ENCODE peak calls at places on chromosomes 11 and 22, in seven cellular contexts. T is psoas muscle, L is Calu3, D is AG04450, G is HFFc6, U is bronchial epithelial cell, O is RWPE2. E is an unnamed sample.

GRCh38 chr11:107385361-107385982 is 72.2 kb downstream of the CWF19L2 start:
- DNase-seq in T (no peak), L (peak; percentile 67), D (no peak), G (peak; percentile 2), U (peak; percentile 92), O (peak; percentile 81), E (no peak)

GRCh38 chr11:13337986-13338436 is 60.4 kb downstream of the BMAL1 start:
- DNase-seq in T (no peak), L (no peak), D (peak; percentile 32), G (peak; percentile 36), U (no peak), O (no peak), E (no peak)

GRCh38 chr11:115627071-115627470 is 122.9 kb upstream of the CADM1 start:
- DNase-seq in T (no peak), L (no peak), D (no peak), G (no peak), U (no peak), O (no peak), E (no peak)

GRCh38 chr11:120807414-120808150 is 216.3 kb upstream of the TBCEL start:
- DNase-seq in T (no peak), L (peak; percentile 7), D (peak; percentile 87), G (peak; percentile 77), U (peak; percentile 78), O (no peak), E (no peak)

GRCh38 chr11:128291835-128292234 is 295.5 kb downstream of the ETS1 start:
- DNase-seq in T (no peak), L (peak; percentile 6), D (no peak), G (no peak), U (no peak), O (no peak), E (no peak)

GRCh38 chr11:117837070-117837776 is 12.7 kb upstream of the FXYD2 start:
- DNase-seq in T (no peak), L (no peak), D (no peak), G (no peak), U (no peak), O (no peak), E (peak; percentile 11)

GRCh38 chr22:46577361-46578249 is 40.2 kb upstream of the CELSR1 start:
- DNase-seq in T (no peak), L (no peak), D (no peak), G (no peak), U (no peak), O (peak; percentile 64), E (no peak)

GRCh38 chr11:6200975-6201374 is 2.0 kb downstream of the OR52W1 start:
- DNase-seq in T (peak; percentile 39), L (no peak), D (no peak), G (no peak), U (no peak), O (no peak), E (peak; percentile 60)

GRCh38 chr11:3723014-3723708 is 52.0 kb upstream of the CHRNA10 start:
- DNase-seq in T (no peak), L (no peak), D (peak; percentile 97), G (peak; percentile 98), U (peak; percentile 87), O (no peak), E (no peak)

GRCh38 chr11:78922886-78923625 is 348.4 kb upstream of the NARS2 start:
- DNase-seq in T (no peak), L (no peak), D (no peak), G (no peak), U (no peak), O (no peak), E (no peak)

GRCh38 chr11:27228232-27228631 is 134.8 kb downstream of the CCDC34 start:
- DNase-seq in T (no peak), L (no peak), D (no peak), G (no peak), U (peak; percentile 96), O (no peak), E (no peak)

GRCh38 chr11:132604446-132604845 is 927.9 kb downstream of the OPCML start:
- DNase-seq in T (no peak), L (no peak), D (peak; percentile 10), G (peak; percentile 62), U (no peak), O (no peak), E (no peak)

GRCh38 chr11:42205518-42205917 is 746.1 kb upstream of the LRRC4C start:
- DNase-seq in T (no peak), L (no peak), D (no peak), G (no peak), U (no peak), O (no peak), E (no peak)

GRCh38 chr22:46576556-46577351 is 39.3 kb upstream of the CELSR1 start:
- DNase-seq in T (peak; percentile 64), L (peak; percentile 70), D (no peak), G (no peak), U (no peak), O (peak; percentile 19), E (peak; percentile 70)

GRCh38 chr11:1628506-1629325 is 859 bp upstream of the KRTAP5-5 start:
- DNase-seq in T (peak; percentile 44), L (peak; percentile 79), D (no peak), G (no peak), U (no peak), O (peak; percentile 38), E (peak; percentile 61)

GRCh38 chr11:118210323-118210722 is 14.5 kb downstream of the JAML start:
- DNase-seq in T (no peak), L (no peak), D (no peak), G (no peak), U (no peak), O (no peak), E (no peak)

GRCh38 chr11:117519590-117519989 is 191.9 kb downstream of the CEP164 start:
- DNase-seq in T (no peak), L (no peak), D (no peak), G (no peak), U (peak; percentile 10), O (no peak), E (no peak)

GRCh38 chr11:117818036-117818858 is 6.3 kb downstream of the FXYD2 start:
- DNase-seq in T (no peak), L (no peak), D (no peak), G (no peak), U (peak; percentile 73), O (no peak), E (no peak)

GRCh38 chr11:64283092-64283491 is 1.4 kb downstream of the BAD start:
- DNase-seq in T (no peak), L (no peak), D (no peak), G (no peak), U (no peak), O (no peak), E (no peak)

GRCh38 chr11:64284962-64285884 is at the start of gene GPR137:
- DNase-seq in T (peak; percentile 87), L (peak; percentile 87), D (no peak), G (peak; percentile 48), U (peak; percentile 48), O (peak; percentile 78), E (peak; percentile 97)

GRCh38 chr11:64281957-64282770 is 2.3 kb downstream of the BAD start:
- DNase-seq in T (no peak), L (no peak), D (no peak), G (no peak), U (no peak), O (no peak), E (no peak)

GRCh38 chr11:64285885-64286800 is 495 bp downstream of the GPR137 start:
- DNase-seq in T (no peak), L (peak; percentile 56), D (no peak), G (no peak), U (no peak), O (no peak), E (no peak)

GRCh38 chr11:64284048-64284961 is at the start of gene BAD:
- DNase-seq in T (peak; percentile 95), L (peak; percentile 92), D (peak; percentile 68), G (peak; percentile 88), U (peak; percentile 76), O (peak; percentile 94), E (peak; percentile 84)
- TF ChIP-seq CTCF in T (no peak), L (no peak), D (no peak), G (no peak), U (no peak), O (no peak), E (no peak)

DNA sequence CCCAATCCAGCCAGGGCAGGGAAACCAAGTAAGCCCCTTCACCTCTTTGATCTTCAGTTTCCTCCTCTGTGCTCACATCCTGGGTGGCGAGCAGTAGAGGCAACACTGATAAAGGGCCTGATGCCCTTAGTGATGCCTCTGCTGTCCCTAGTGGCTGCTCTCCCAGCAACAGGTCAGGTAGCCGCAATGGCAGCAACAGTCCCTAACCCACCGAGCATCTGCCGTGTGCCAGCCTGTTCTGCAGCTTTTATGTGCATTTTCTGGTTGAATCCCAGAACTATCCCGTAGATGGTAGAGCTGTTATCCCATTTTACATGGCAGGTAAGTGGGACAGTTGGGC is 5.2 kb downstream of the SCYL1 start:
- DNase-seq in T (no peak), L (no peak), D (no peak), G (no peak), U (no peak), O (no peak), E (no peak)
- TF ChIP-seq CTCF in T (no peak), L (no peak), D (peak; percentile 36), G (peak; percentile 60), U (peak; percentile 34), O (peak; percentile 19), E (no peak)

GRCh38 chr22:36643033-36643432 is 60.5 kb downstream of the CACNG2 start:
- DNase-seq in T (no peak), L (no peak), D (no peak), G (no peak), U (no peak), O (no peak), E (no peak)

GRCh38 chr22:36641902-36642640 is 61.5 kb downstream of the CACNG2 start:
- DNase-seq in T (no peak), L (no peak), D (no peak), G (peak; percentile 5), U (peak; percentile 90), O (no peak), E (no peak)

GRCh38 chr22:36640106-36640672 is 63.4 kb downstream of the CACNG2 start:
- DNase-seq in T (no peak), L (no peak), D (no peak), G (no peak), U (peak; percentile 9), O (no peak), E (no peak)

GRCh38 chr22:36644333-36644757 is 59.2 kb downstream of the CACNG2 start:
- DNase-seq in T (no peak), L (peak; percentile 68), D (peak; percentile 79), G (peak; percentile 89), U (peak; percentile 91), O (no peak), E (no peak)
- TF ChIP-seq CTCF in T (no peak), L (no peak), D (no peak), G (no peak), U (no peak), O (no peak), E (no peak)

DNA sequence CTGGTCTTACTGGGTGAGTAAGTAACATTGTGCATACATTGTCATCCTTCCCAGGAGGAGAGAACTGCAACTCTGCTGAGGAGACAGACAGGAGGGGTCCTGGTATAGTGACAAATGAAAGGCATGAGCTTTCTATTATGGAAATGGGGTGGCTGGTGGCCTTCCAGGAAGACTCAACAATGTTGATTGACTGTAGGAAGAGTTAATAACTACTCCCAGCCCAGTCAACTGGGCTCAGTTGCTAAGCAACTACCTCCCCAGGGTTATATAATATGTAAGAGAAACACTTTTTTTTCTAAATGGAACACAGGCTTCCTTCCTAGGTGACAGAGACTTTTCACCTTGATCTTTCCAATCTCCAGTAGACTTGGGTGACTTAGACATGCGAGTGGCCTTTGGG is 28.2 kb downstream of the SEZ6L start:
- DNase-seq in T (no peak), L (no peak), D (no peak), G (no peak), U (no peak), O (no peak), E (no peak)
- TF ChIP-seq CTCF in T (no peak), L (no peak), D (no peak), G (no peak), U (no peak), O (no peak), E (no peak)